ENCODE peak calls at places on chromosome 19, in four cellular contexts. One of them, this sample, is unnamed.

GRCh38 chr19:28294395-28294794 is 918.6 kb downstream of the UQCRFS1 start:
- DNase-seq in heart left ventricle: peak; percentile 30
- DNase-seq in ascending aorta: no peak
- DNase-seq in pancreas: no peak
- DNase-seq in this sample: no peak

GRCh38 chr19:571127-571974 is 1.0 kb upstream of the BSG start:
- DNase-seq in heart left ventricle: no peak
- DNase-seq in ascending aorta: no peak
- DNase-seq in pancreas: no peak
- DNase-seq in this sample: peak; percentile 77

GRCh38 chr19:35287713-35288112 is 4.2 kb upstream of the MAG start:
- DNase-seq in heart left ventricle: no peak
- DNase-seq in ascending aorta: no peak
- DNase-seq in pancreas: no peak
- DNase-seq in this sample: no peak

GRCh38 chr19:18429717-18430416 is 8.1 kb downstream of the ISYNA1 start:
- DNase-seq in heart left ventricle: no peak
- DNase-seq in ascending aorta: no peak
- DNase-seq in pancreas: peak; percentile 70
- DNase-seq in this sample: no peak

GRCh38 chr19:56837492-56837891 is 3.0 kb downstream of the PEG3 start:
- DNase-seq in heart left ventricle: peak; percentile 82
- DNase-seq in ascending aorta: peak; percentile 33
- DNase-seq in pancreas: peak; percentile 95
- DNase-seq in this sample: no peak

GRCh38 chr19:12837225-12837624 is 1.1 kb upstream of the MAST1 start:
- DNase-seq in heart left ventricle: no peak
- DNase-seq in ascending aorta: no peak
- DNase-seq in pancreas: no peak
- DNase-seq in this sample: no peak

GRCh38 chr19:10565028-10565566 is 713 bp downstream of the KRI1 start:
- DNase-seq in heart left ventricle: peak; percentile 50
- DNase-seq in ascending aorta: no peak
- DNase-seq in pancreas: no peak
- DNase-seq in this sample: no peak

GRCh38 chr19:45769821-45770191 is 754 bp upstream of the SIX5 start:
- DNase-seq in heart left ventricle: peak; percentile 66
- DNase-seq in ascending aorta: no peak
- DNase-seq in pancreas: peak; percentile 87
- DNase-seq in this sample: no peak

GRCh38 chr19:56252699-56253422 is 19.7 kb upstream of the EDDM13 start:
- DNase-seq in heart left ventricle: peak; percentile 79
- DNase-seq in ascending aorta: no peak
- DNase-seq in pancreas: peak; percentile 92
- DNase-seq in this sample: peak; percentile 82

GRCh38 chr19:2973229-2973628 is 4.1 kb upstream of the TLE6 start:
- DNase-seq in heart left ventricle: peak; percentile 77
- DNase-seq in ascending aorta: no peak
- DNase-seq in pancreas: no peak
- DNase-seq in this sample: no peak

GRCh38 chr19:38744906-38745305 is 632 bp upstream of the CAPN12 start:
- DNase-seq in heart left ventricle: no peak
- DNase-seq in ascending aorta: no peak
- DNase-seq in pancreas: no peak
- DNase-seq in this sample: no peak

DNA sequence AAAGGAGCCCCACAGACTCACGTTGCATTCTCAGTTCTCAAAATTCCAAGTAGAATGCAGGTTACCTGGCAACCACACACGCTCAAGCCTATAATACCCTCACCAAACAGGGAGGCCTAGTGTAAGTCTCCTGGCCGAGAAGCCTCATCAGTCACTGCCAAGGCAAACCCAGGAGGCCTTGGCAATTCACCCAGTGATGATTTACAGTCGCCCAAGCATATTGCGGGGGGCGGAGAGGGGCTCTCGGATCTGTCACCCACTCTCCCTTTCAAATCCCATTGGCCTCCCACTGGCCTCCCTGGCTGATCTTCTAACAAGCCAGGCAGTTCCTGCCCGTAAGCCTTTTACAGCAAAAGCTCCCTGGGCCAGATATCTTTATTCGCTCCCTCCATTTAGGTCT is 1.1 kb downstream of the AKAP8L start:
- DNase-seq in heart left ventricle: peak; percentile 21
- DNase-seq in ascending aorta: no peak
- DNase-seq in pancreas: no peak
- DNase-seq in this sample: no peak
- H3K4me1 ChIP-seq in heart left ventricle: peaks cover 44% of the 10 kb centered on the region
- H3K4me1 ChIP-seq in ascending aorta: peaks cover 11% of the 10 kb centered on the region
- H3K4me1 ChIP-seq in pancreas: peaks cover 30% of the 10 kb centered on the region
- H3K4me1 ChIP-seq in this sample: peaks cover 12% of the 10 kb centered on the region

DNA sequence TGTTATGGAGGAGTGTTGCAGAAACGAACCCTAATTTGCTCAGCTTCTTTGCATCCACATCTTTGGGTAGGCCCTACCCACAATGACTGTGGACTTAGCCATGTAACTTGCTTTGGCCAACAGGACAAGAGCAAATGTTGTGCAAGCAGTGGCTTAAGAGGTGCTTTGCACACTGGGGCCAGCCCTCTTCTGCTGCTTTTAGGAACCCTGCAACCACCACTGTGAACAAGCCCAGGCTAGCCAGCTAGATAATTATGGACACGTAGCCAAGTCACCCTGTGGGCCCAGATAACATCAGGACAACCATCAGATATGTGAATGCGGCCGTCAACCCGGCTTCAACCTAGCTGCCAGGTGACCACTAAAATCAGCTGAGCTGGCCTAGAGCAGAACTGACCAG is 17.1 kb downstream of the C19orf47 start:
- DNase-seq in heart left ventricle: no peak
- DNase-seq in ascending aorta: no peak
- DNase-seq in pancreas: no peak
- DNase-seq in this sample: peak; percentile 57
- H3K4me1 ChIP-seq in heart left ventricle: no peaks in the 10 kb centered on the region
- H3K4me1 ChIP-seq in ascending aorta: no peaks in the 10 kb centered on the region
- H3K4me1 ChIP-seq in pancreas: no peaks in the 10 kb centered on the region
- H3K4me1 ChIP-seq in this sample: no peaks in the 10 kb centered on the region

GRCh38 chr19:52217576-52217975 is 27.7 kb downstream of the PPP2R1A start:
- DNase-seq in heart left ventricle: no peak
- DNase-seq in ascending aorta: no peak
- DNase-seq in pancreas: no peak
- DNase-seq in this sample: no peak
- H3K4me1 ChIP-seq in heart left ventricle: no peaks in the 10 kb centered on the region
- H3K4me1 ChIP-seq in ascending aorta: no peaks in the 10 kb centered on the region
- H3K4me1 ChIP-seq in pancreas: no peaks in the 10 kb centered on the region
- H3K4me1 ChIP-seq in this sample: peaks cover 9% of the 10 kb centered on the region

DNA sequence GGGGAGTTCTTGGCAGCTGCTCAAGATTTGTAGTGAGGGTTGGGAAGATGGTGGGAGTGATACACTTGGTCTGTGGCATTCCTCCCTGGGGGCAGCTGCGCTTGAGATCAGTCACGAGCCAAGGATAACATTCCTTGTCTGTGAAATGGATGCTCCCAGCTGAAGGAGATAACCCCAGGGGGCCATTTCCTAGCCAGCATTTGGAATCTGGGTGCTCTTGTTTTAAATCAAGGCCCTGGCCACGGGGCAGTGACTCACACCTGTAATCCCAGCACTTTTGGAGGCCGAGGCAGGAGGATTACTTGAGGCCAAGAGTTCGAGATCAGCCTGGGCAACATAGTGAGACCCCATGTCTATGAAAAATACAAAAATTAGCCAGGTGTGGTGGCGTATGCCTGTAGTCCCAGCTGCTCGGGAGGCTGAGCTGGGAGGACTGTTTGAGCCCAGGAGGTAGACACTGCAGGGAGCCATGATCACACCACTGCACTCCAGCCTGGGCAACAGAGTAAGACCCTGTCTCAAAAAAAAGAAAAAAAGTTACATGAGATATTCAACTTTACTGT is 4.6 kb downstream of the PKN1 start:
- DNase-seq in heart left ventricle: no peak
- DNase-seq in ascending aorta: no peak
- DNase-seq in pancreas: no peak
- DNase-seq in this sample: no peak
- H3K4me1 ChIP-seq in heart left ventricle: peaks cover 54% of the 10 kb centered on the region
- H3K4me1 ChIP-seq in ascending aorta: peaks cover 3% of the 10 kb centered on the region
- H3K4me1 ChIP-seq in pancreas: no peaks in the 10 kb centered on the region
- H3K4me1 ChIP-seq in this sample: peaks cover 15% of the 10 kb centered on the region

GRCh38 chr19:15294591-15294990 is 37.7 kb downstream of the BRD4 start:
- DNase-seq in heart left ventricle: peak; percentile 79
- DNase-seq in ascending aorta: no peak
- DNase-seq in pancreas: no peak
- DNase-seq in this sample: no peak

GRCh38 chr19:15291666-15292065 is 40.7 kb downstream of the BRD4 start:
- DNase-seq in heart left ventricle: no peak
- DNase-seq in ascending aorta: no peak
- DNase-seq in pancreas: no peak
- DNase-seq in this sample: no peak

GRCh38 chr19:15292140-15292539 is 40.2 kb downstream of the BRD4 start:
- DNase-seq in heart left ventricle: no peak
- DNase-seq in ascending aorta: no peak
- DNase-seq in pancreas: no peak
- DNase-seq in this sample: no peak

GRCh38 chr19:15292847-15293582 is 39.3 kb downstream of the BRD4 start:
- DNase-seq in heart left ventricle: no peak
- DNase-seq in ascending aorta: no peak
- DNase-seq in pancreas: no peak
- DNase-seq in this sample: no peak

DNA sequence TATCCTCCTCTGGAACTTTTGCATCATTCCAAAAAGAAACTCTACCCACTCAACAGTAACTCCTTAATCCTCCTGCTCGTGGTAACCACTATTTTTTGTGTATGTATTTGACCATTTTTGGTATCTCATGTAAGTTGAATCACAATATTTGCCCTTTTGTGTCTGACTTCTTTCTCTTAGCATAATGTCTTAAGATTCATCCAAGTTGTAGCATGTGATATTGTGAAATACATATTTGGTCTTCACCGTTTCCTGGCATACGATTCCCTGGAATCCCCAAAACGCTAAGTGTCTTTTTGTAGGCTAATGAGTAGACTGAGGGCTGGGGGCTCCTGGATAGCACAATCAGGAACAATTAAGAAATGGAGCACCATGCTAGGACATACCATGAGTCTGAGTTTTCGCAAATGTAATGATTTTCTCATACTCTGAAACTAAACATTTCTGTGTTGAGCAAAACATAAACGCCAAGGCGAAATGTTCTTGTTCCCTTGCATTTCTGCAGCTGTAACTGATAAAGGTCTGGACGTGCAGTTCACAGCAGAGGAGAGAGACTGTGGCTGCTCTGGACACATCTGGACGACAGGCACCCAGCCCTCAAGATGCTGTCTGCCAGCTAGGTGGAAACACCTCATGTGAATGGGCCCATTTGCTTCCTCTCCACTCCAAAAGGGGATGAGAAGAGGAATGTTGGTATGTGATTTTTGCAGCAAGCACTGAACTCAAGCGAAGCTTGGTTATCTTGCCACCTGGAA is 38.4 kb downstream of the BRD4 start:
- DNase-seq in heart left ventricle: no peak
- DNase-seq in ascending aorta: no peak
- DNase-seq in pancreas: no peak
- DNase-seq in this sample: no peak
- H3K4me1 ChIP-seq in heart left ventricle: peaks cover 100% of the 10 kb centered on the region
- H3K4me1 ChIP-seq in ascending aorta: peaks cover 24% of the 10 kb centered on the region
- H3K4me1 ChIP-seq in pancreas: peaks cover 42% of the 10 kb centered on the region
- H3K4me1 ChIP-seq in this sample: peaks cover 56% of the 10 kb centered on the region

DNA sequence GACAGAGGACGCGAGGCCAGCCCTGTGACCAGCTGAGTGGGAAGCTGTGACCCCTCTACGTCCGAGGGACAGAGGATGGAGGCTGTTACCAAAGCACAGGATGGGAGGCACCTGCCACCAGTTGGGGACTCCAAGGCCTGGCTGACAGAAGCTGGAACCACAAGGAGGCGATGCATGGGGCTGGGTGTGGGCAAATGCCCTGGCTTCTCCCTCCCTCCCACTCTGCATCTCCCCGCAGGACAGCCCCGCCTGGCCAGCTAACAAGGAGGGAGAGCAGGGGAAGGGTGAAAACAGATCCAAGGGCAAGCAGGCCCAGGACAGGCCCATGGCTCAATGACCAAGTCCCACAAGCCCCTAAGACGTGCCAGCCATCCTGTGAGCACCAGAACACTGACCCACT is 28.6 kb downstream of the AKT2 start:
- DNase-seq in heart left ventricle: no peak
- DNase-seq in ascending aorta: no peak
- DNase-seq in pancreas: no peak
- DNase-seq in this sample: no peak
- H3K4me1 ChIP-seq in heart left ventricle: no peaks in the 10 kb centered on the region
- H3K4me1 ChIP-seq in ascending aorta: no peaks in the 10 kb centered on the region
- H3K4me1 ChIP-seq in pancreas: peaks cover 20% of the 10 kb centered on the region
- H3K4me1 ChIP-seq in this sample: peaks cover 13% of the 10 kb centered on the region

GRCh38 chr19:7872306-7873204 is 1.6 kb downstream of the PRR36 start:
- DNase-seq in heart left ventricle: no peak
- DNase-seq in ascending aorta: no peak
- DNase-seq in pancreas: no peak
- DNase-seq in this sample: no peak

GRCh38 chr19:7870571-7871279 is 3.5 kb downstream of the PRR36 start:
- DNase-seq in heart left ventricle: peak; percentile 61
- DNase-seq in ascending aorta: no peak
- DNase-seq in pancreas: peak; percentile 94
- DNase-seq in this sample: peak; percentile 76

GRCh38 chr19:7871530-7872305 is 2.5 kb downstream of the PRR36 start:
- DNase-seq in heart left ventricle: peak; percentile 89
- DNase-seq in ascending aorta: peak; percentile 36
- DNase-seq in pancreas: peak; percentile 98
- DNase-seq in this sample: peak; percentile 89

GRCh38 chr19:7869910-7870511 is 4.2 kb downstream of the PRR36 start:
- DNase-seq in heart left ventricle: peak; percentile 53
- DNase-seq in ascending aorta: no peak
- DNase-seq in pancreas: peak; percentile 92
- DNase-seq in this sample: peak; percentile 85

DNA sequence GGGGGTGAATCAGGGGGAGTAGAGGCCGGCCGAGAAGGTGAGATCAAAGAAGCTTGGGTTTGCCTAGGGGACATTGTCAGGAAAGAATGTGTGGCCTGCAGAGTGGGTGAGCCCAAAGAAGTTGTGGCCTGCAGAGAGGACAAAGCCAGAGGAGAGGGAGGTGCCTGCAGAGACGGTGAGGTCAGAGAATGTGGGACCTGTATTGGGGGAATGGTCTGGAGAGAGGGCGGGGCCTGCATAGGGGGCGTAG is 3.0 kb downstream of the PRR36 start:
- DNase-seq in heart left ventricle: no peak
- DNase-seq in ascending aorta: no peak
- DNase-seq in pancreas: no peak
- DNase-seq in this sample: no peak
- H3K4me1 ChIP-seq in heart left ventricle: peaks cover 9% of the 10 kb centered on the region
- H3K4me1 ChIP-seq in ascending aorta: peaks cover 15% of the 10 kb centered on the region
- H3K4me1 ChIP-seq in pancreas: no peaks in the 10 kb centered on the region
- H3K4me1 ChIP-seq in this sample: peaks cover 11% of the 10 kb centered on the region

DNA sequence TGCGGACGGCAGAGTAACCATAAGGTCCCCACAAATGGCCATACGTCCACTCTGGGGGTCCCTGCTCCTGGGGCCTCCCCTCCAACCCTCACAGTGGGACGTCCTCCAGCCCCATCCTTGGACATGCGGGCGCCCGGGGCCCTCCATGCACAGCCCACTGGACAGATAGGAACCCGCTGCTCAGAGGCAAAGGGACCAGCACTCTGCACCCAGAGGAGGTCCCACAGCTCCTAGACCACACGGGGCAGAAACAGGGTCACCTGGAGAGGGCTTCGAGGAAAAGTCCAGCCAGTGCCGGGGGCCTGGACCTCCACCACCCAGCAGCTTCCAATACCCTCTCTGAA is 11.1 kb downstream of the REXO1 start:
- DNase-seq in heart left ventricle: no peak
- DNase-seq in ascending aorta: no peak
- DNase-seq in pancreas: no peak
- DNase-seq in this sample: no peak
- H3K4me1 ChIP-seq in heart left ventricle: peaks cover 42% of the 10 kb centered on the region
- H3K4me1 ChIP-seq in ascending aorta: no peaks in the 10 kb centered on the region
- H3K4me1 ChIP-seq in pancreas: no peaks in the 10 kb centered on the region
- H3K4me1 ChIP-seq in this sample: no peaks in the 10 kb centered on the region